ENCODE peak calls at places on chromosomes 12 and 14, in five cellular contexts. A, J, H, V and C are unnamed samples.

GRCh38 chr12:126617312-126617711 is 1552.1 kb downstream of the AACS start:
- DNase-seq in J (no peak), V (no peak), H (peak; percentile 5), A (no peak), C (no peak)

GRCh38 chr14:101519090-101519489 is 42.2 kb upstream of the DIO3 start:
- DNase-seq in H (no peak), V (no peak), A (no peak), J (no peak), C (no peak)

GRCh38 chr14:50542941-50543418 is 10.6 kb upstream of the MAP4K5 start:
- DNase-seq in J (no peak), A (no peak), V (peak; percentile 80), H (peak; percentile 49), C (peak; percentile 35)

GRCh38 chr12:103462675-103463074 is 33.1 kb downstream of the C12orf42 start:
- DNase-seq in V (no peak), A (no peak), H (no peak), J (no peak), C (no peak)

GRCh38 chr14:87540339-87540738 is 452.6 kb downstream of the GALC start:
- DNase-seq in A (no peak), V (no peak), J (no peak), H (no peak), C (no peak)

GRCh38 chr14:29927596-29928341 is at the start of gene PRKD1:
- DNase-seq in V (peak; percentile 68), A (no peak), J (peak; percentile 60), H (peak; percentile 49), C (no peak)

GRCh38 chr12:9258676-9259075 is 50.5 kb upstream of the PZP start:
- DNase-seq in H (no peak), V (no peak), J (no peak), A (no peak), C (no peak)

GRCh38 chr12:57190821-57191220 is 25.8 kb upstream of the NXPH4 start:
- DNase-seq in J (no peak), H (no peak), V (no peak), A (no peak), C (no peak)